ENCODE peak calls at places on chromosomes 2 and 18, in five cellular contexts. B is stomach, C is psoas muscle, I is upper lobe of right lung, Z is thoracic aorta. D is an unnamed sample.

GRCh38 chr18:56974141-56974540 is 172.7 kb upstream of the BOD1L2 start:
- DNase-seq in B (no peak), C (no peak), I (no peak), Z (no peak), D (no peak)

GRCh38 chr18:61991201-61991600 is 98.4 kb upstream of the RNF152 start:
- DNase-seq in B (no peak), C (no peak), I (no peak), Z (no peak), D (no peak)

GRCh38 chr2:24174851-24175277 is at the start of gene FAM228A:
- DNase-seq in B (no peak), C (no peak), I (no peak), Z (no peak), D (no peak)

GRCh38 chr18:12838178-12838634 is 45.8 kb downstream of the PTPN2 start:
- DNase-seq in B (peak; percentile 60), C (no peak), I (peak; percentile 80), Z (no peak), D (no peak)

GRCh38 chr2:15527074-15527739 is 33.9 kb downstream of the NBAS start:
- DNase-seq in B (no peak), C (no peak), I (no peak), Z (no peak), D (no peak)

GRCh38 chr18:25350561-25351201 is 1.3 kb downstream of the ZNF521 start:
- DNase-seq in B (no peak), C (peak; percentile 75), I (no peak), Z (no peak), D (peak; percentile 35)

GRCh38 chr2:3113122-3113521 is 264.5 kb downstream of the EIPR1 start:
- DNase-seq in B (no peak), C (no peak), I (no peak), Z (no peak), D (no peak)

GRCh38 chr2:134369220-134369902 is 115.5 kb downstream of the MGAT5 start:
- DNase-seq in B (no peak), C (no peak), I (no peak), Z (no peak), D (no peak)

GRCh38 chr18:12033643-12034025 is 52.3 kb downstream of the IMPA2 start:
- DNase-seq in B (no peak), C (no peak), I (no peak), Z (no peak), D (no peak)

GRCh38 chr2:95208101-95208500 is 780 bp downstream of the ZNF892 start:
- DNase-seq in B (no peak), C (no peak), I (no peak), Z (no peak), D (no peak)

GRCh38 chr2:3290655-3291054 is 87.0 kb downstream of the EIPR1 start:
- DNase-seq in B (peak; percentile 11), C (peak; percentile 35), I (no peak), Z (no peak), D (peak; percentile 30)

GRCh38 chr18:24270358-24270936 is 127.2 kb downstream of the OSBPL1A start:
- DNase-seq in B (no peak), C (no peak), I (no peak), Z (no peak), D (no peak)

GRCh38 chr18:24271381-24272331 is 126.0 kb downstream of the OSBPL1A start:
- DNase-seq in B (peak; percentile 74), C (peak; percentile 88), I (peak; percentile 92), Z (no peak), D (peak; percentile 94)

GRCh38 chr18:24273596-24273995 is 124.0 kb downstream of the OSBPL1A start:
- DNase-seq in B (no peak), C (no peak), I (no peak), Z (no peak), D (no peak)

GRCh38 chr18:24268784-24269550 is 128.7 kb downstream of the OSBPL1A start:
- DNase-seq in B (no peak), C (no peak), I (no peak), Z (no peak), D (no peak)

DNA sequence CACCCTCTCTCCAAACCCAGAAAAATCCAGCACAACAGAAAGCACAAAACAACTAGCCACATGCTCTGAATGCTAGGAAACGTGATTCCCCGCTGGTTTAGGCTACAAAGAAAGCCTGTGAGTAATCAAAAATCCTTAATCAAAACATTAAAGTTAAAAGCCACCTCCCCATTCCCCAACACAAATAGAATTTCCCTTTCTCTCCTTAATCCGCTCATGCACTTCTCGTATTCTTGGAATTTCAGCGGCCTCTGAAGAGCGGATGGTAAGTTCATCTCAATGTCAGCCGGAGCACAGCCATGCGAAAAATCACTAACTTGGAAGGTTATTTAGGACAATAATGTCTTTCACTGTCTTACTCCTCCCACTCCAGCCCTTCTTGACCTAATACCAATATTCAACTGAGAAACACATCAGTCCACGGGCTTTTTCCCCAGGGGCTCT is 126.7 kb downstream of the OSBPL1A start:
- DNase-seq in B (no peak), C (no peak), I (no peak), Z (no peak), D (no peak)
- H3K4me1 ChIP-seq in B (peaks cover 12% of the 10 kb centered on the region), C (peaks cover 27% of the 10 kb centered on the region), I (peaks cover 19% of the 10 kb centered on the region), Z (peaks cover 13% of the 10 kb centered on the region), D (peaks cover 39% of the 10 kb centered on the region)

GRCh38 chr2:201223089-201224073 is 37.0 kb upstream of the CASP8 start:
- DNase-seq in B (no peak), C (no peak), I (no peak), Z (no peak), D (no peak)

GRCh38 chr2:201233192-201234166 is 26.9 kb upstream of the CASP8 start:
- DNase-seq in B (peak; percentile 87), C (no peak), I (peak; percentile 92), Z (no peak), D (peak; percentile 92)

GRCh38 chr2:201232125-201232815 is 28.1 kb upstream of the CASP8 start:
- DNase-seq in B (peak; percentile 97), C (peak; percentile 82), I (peak; percentile 96), Z (peak; percentile 48), D (peak; percentile 91)

GRCh38 chr2:201228271-201228911 is 31.9 kb upstream of the CASP8 start:
- DNase-seq in B (no peak), C (no peak), I (no peak), Z (no peak), D (no peak)

DNA sequence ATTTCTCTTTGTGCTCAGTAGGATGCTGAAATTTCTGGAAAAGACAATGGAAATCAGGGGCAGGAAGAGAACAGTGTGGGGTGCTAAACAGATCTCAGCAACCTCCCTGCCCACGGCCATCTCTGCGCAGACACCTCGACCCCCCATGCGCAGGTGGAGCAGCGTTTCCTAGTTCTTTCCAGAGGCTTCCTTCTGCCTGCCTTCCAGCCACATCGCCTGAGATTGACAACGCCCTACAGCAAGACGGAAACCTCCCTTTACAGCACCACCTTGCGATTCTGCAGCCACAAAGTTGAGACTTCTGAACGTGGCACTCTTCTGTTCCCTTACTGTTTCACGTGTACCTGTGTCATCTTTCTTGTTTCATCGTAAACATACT is 31.4 kb upstream of the CASP8 start:
- DNase-seq in B (no peak), C (no peak), I (no peak), Z (no peak), D (no peak)
- H3K27ac ChIP-seq in B (peak overlapping the region; percentile 30), C (no peak overlapping the region), I (no peak overlapping the region), Z (no peak overlapping the region), D (no peak overlapping the region)

GRCh38 chr2:113156278-113157107 is 17.3 kb upstream of the PSD4 start:
- DNase-seq in B (no peak), C (no peak), I (no peak), Z (no peak), D (no peak)
- H3K4me3 ChIP-seq in B (peak overlapping the region; percentile 64), C (no peak overlapping the region), I (peak overlapping the region; percentile 42), Z (peak overlapping the region; percentile 41), D (peak overlapping the region; percentile 6)

GRCh38 chr2:161136194-161136593 is 24.0 kb upstream of the TANK start:
- DNase-seq in B (no peak), C (no peak), I (no peak), Z (no peak), D (no peak)

GRCh38 chr2:161136696-161137324 is 23.4 kb upstream of the TANK start:
- DNase-seq in B (no peak), C (no peak), I (no peak), Z (no peak), D (no peak)

GRCh38 chr2:161141033-161141432 is 19.2 kb upstream of the TANK start:
- DNase-seq in B (no peak), C (no peak), I (no peak), Z (no peak), D (no peak)

GRCh38 chr2:161138429-161138828 is 21.8 kb upstream of the TANK start:
- DNase-seq in B (no peak), C (no peak), I (no peak), Z (no peak), D (no peak)

DNA sequence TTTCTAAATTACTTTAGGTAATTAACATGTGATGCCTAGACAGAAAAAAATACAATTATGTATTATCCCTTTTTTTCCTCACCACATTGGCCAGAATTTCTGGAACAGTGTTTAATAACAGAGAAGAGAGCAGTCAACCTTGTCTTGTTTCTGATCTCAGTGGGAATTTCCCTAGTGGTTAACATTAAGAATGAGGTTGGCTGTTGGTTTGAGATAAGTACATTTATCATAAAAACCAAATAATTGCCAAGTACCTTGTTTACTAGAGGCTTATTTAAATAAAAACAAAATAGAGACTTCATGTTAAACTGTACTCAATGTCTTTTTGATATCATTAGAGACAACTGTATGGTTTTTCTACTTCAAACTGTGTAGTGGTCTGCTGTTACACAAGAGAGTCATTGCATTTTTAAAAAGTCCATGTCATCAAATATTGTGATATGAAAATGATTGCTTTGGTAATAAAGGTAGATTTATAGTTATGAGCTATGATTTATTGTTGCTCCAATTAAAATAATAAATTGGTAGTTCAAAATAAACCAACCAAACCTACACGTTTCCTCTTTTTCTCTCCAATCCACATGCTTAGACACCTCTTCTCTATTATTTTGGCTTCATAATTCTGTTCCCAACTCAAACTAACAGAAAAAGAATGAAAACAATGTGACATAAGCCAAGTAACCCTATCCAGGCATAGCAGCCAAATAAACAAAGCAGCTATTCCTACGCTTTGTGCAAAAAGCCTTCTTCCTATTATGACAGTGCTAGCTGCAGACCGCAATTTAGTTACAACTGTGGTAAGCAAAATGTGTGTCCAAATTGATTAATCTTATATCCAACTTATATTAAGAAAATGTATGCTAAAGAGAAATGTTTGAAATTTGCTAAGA is 20.9 kb upstream of the TANK start:
- DNase-seq in B (no peak), C (no peak), I (no peak), Z (no peak), D (no peak)
- H3K4me1 ChIP-seq in B (peaks cover 12% of the 10 kb centered on the region), C (peaks cover 16% of the 10 kb centered on the region), I (peaks cover 41% of the 10 kb centered on the region), Z (peaks cover 51% of the 10 kb centered on the region), D (peaks cover 25% of the 10 kb centered on the region)

GRCh38 chr2:37583402-37583801 is 88.0 kb downstream of the CDC42EP3 start:
- DNase-seq in B (no peak), C (no peak), I (no peak), Z (no peak), D (no peak)

GRCh38 chr2:37581433-37581832 is 90.0 kb downstream of the CDC42EP3 start:
- DNase-seq in B (no peak), C (no peak), I (no peak), Z (no peak), D (no peak)

GRCh38 chr2:37582371-37582770 is 89.1 kb downstream of the CDC42EP3 start:
- DNase-seq in B (no peak), C (no peak), I (no peak), Z (no peak), D (no peak)

GRCh38 chr2:37583867-37584266 is 87.6 kb downstream of the CDC42EP3 start:
- DNase-seq in B (no peak), C (no peak), I (no peak), Z (no peak), D (no peak)

DNA sequence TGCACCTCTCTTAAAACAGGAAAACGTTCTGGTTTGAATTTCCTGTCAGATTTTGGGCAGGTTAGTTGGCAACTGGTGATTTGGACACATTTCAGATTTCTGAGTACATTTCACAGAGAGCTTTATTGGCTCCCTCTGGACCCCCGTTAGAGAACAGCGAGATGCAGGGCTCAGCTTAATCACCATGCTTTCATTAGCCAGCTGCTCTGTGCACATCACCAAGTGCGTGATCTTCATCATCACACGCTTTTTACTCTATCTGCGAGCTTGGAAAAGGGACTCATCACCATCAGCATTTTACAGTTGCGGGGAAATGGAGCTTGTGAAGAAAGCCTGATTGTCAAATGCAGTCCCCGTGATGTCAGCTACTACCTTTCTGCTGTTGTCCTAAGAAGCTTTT is 88.5 kb downstream of the CDC42EP3 start:
- DNase-seq in B (no peak), C (no peak), I (no peak), Z (no peak), D (no peak)
- H3K27ac ChIP-seq in B (peak overlapping the region; percentile 40), C (no peak overlapping the region), I (no peak overlapping the region), Z (no peak overlapping the region), D (no peak overlapping the region)

D was measured in left lung.